ENCODE peak calls at places on chromosomes 4 and X, in six cellular contexts. I, T, N, M, A and G are unnamed samples.

GRCh38 chr4:2698951-2699505 is 57.1 kb downstream of the TNIP2 start:
- DNase-seq in I (peak), N (no peak), T (no peak), M (no peak), A (no peak), G (no peak)

GRCh38 chrX:53233536-53233935 is 8.5 kb upstream of the KDM5C start:
- DNase-seq in N (no peak), T (no peak), M (no peak), I (no peak), A (no peak), G (no peak)

GRCh38 chrX:110412971-110413726 is 54.5 kb downstream of the RTL9 start:
- DNase-seq in I (peak), A (no peak), N (peak), T (no peak), M (peak), G (peak)

GRCh38 chr4:101393256-101393655 is 45.9 kb upstream of the PPP3CA start:
- DNase-seq in N (no peak), T (peak), A (peak), I (peak), M (no peak), G (no peak)

GRCh38 chr4:58113083-58113482 is 1002.9 kb upstream of the IGFBP7 start:
- DNase-seq in A (no peak), M (no peak), T (no peak), N (no peak), I (no peak), G (no peak)

GRCh38 chr4:146763560-146763959 is 124.9 kb downstream of the POU4F2 start:
- DNase-seq in I (no peak), T (no peak), A (no peak), N (no peak), M (no peak), G (no peak)

GRCh38 chr4:53076335-53076958 is 214.3 kb downstream of the RASL11B start:
- DNase-seq in N (no peak), A (no peak), T (no peak), I (no peak), M (no peak), G (no peak)

GRCh38 chr4:77349796-77350195 is 192.8 kb downstream of the CCNG2 start:
- DNase-seq in N (no peak), T (no peak), M (no peak), A (no peak), I (no peak), G (no peak)

GRCh38 chr4:108398836-108399235 is 221.5 kb upstream of the RPL34 start:
- DNase-seq in A (no peak), N (no peak), M (no peak), T (no peak), I (no peak), G (no peak)

GRCh38 chrX:115177941-115178340 is 11.3 kb upstream of the RBMXL3 start:
- DNase-seq in I (no peak), A (no peak), N (no peak), T (no peak), M (peak), G (no peak)

GRCh38 chrX:117936162-117936561 is 180.4 kb downstream of the KLHL13 start:
- DNase-seq in A (no peak), I (no peak), T (no peak), N (no peak), M (no peak), G (no peak)

GRCh38 chr4:153620352-153620751 is 63.7 kb upstream of the TLR2 start:
- DNase-seq in M (no peak), T (peak), I (no peak), N (no peak), A (peak), G (no peak)

GRCh38 chrX:17377047-17377692 is 2.2 kb downstream of the NHS start:
- DNase-seq in A (no peak), M (peak), I (peak), N (peak), T (no peak), G (peak)

GRCh38 chr4:26839534-26839951 is 21.1 kb upstream of the STIM2 start:
- DNase-seq in M (peak), T (peak), N (no peak), A (peak), I (no peak), G (no peak)

GRCh38 chr4:88573995-88574394 is 18.3 kb upstream of the HERC3 start:
- DNase-seq in T (no peak), I (no peak), M (peak), A (no peak), N (no peak), G (no peak)
- TF ChIP-seq CTCF in T (peak), I (no peak), M (peak), A (peak), N (peak), G (peak)

GRCh38 chr4:80362578-80363181 is 27.1 kb downstream of the CFAP299 start:
- DNase-seq in I (no peak), N (peak), M (peak), T (no peak), A (peak), G (peak)

GRCh38 chr4:80370635-80371034 is 35.1 kb downstream of the CFAP299 start:
- DNase-seq in I (no peak), A (no peak), N (no peak), M (no peak), T (no peak), G (no peak)

GRCh38 chr4:80371046-80371445 is 35.5 kb downstream of the CFAP299 start:
- DNase-seq in M (no peak), I (no peak), N (no peak), T (no peak), A (no peak), G (no peak)

GRCh38 chr4:80365928-80366327 is 30.4 kb downstream of the CFAP299 start:
- DNase-seq in T (no peak), N (peak), M (peak), I (no peak), A (peak), G (peak)

DNA sequence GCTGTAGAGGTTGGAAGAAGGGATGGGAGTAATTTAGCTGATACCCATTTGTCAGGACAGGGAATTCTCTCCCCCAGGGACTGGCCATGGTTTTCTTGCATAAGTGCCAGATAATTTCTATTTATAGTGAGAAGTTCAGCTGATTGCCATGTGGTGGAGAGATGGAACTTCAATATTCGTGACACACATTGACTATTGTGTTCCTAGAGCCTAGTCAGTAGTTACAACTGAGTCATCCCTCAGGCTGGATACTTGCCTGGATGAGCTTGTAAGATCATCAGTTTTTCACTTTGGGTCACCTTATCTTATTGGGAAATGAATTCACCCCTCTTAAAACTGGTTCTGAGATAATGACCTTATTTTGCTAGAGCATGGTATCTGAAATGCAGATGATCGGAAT is 32.2 kb downstream of the CFAP299 start:
- DNase-seq in A (peak), N (no peak), I (no peak), M (no peak), T (no peak), G (no peak)
- TF ChIP-seq CTCF in A (no peak), N (no peak), I (no peak), M (no peak), T (no peak), G (no peak)

GRCh38 chr4:92064574-92064973 is 239.2 kb upstream of the GRID2 start:
- DNase-seq in M (no peak), I (no peak), A (no peak), T (no peak), N (no peak), G (no peak)

GRCh38 chr4:92059615-92060014 is 244.2 kb upstream of the GRID2 start:
- DNase-seq in M (no peak), T (no peak), A (no peak), I (no peak), N (no peak), G (no peak)

DNA sequence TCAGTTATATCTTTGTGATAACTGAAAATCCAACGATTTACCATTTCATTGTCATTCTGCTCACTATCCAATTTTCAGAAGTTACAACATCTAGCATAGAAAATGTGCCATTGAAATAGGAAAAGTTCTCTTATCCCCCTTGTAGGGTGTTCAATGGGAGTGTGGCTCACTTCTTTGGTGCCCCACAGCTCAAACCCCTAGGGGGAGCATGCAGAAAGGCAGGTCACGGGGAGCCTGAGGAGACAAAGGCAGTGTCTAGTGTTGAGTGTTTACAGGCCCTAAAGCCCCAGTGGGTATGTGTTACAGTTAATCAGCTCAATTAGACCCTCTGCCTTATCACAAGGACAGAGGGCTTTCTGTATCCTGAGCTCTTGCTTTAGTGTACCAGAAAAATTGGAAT is 243.4 kb upstream of the GRID2 start:
- DNase-seq in I (no peak), M (no peak), A (no peak), T (no peak), N (no peak), G (no peak)
- TF ChIP-seq CTCF in I (no peak), M (no peak), A (no peak), T (no peak), N (no peak), G (no peak)

GRCh38 chr4:183407128-183407585 is 37.3 kb upstream of the CDKN2AIP start:
- DNase-seq in I (peak), M (peak), T (no peak), A (no peak), N (peak), G (peak)
- TF ChIP-seq CTCF in I (peak), M (peak), T (peak), A (peak), N (peak), G (peak)

DNA sequence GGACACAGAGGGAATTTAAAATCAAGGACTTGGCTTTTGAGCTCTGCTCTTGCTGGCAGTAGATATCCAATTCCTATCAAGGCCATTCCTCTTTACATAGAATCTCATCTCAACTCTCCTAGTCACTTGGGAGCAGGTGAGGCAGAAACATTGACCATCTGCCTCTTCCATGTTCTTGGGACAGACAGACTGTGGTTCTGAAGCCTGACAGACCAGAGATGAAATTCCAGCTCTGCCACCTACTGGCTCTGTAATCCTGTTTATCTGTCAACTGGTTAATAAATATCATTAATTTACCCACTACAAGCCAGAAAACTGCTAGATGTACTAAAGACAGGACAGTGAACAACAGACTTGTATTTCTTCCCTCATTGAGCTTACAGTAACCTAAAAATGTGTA is 300.8 kb downstream of the ADGRL3 start:
- DNase-seq in M (peak), I (no peak), T (no peak), N (no peak), A (no peak), G (no peak)
- TF ChIP-seq CTCF in M (peak), I (peak), T (no peak), N (no peak), A (no peak), G (no peak)

DNA sequence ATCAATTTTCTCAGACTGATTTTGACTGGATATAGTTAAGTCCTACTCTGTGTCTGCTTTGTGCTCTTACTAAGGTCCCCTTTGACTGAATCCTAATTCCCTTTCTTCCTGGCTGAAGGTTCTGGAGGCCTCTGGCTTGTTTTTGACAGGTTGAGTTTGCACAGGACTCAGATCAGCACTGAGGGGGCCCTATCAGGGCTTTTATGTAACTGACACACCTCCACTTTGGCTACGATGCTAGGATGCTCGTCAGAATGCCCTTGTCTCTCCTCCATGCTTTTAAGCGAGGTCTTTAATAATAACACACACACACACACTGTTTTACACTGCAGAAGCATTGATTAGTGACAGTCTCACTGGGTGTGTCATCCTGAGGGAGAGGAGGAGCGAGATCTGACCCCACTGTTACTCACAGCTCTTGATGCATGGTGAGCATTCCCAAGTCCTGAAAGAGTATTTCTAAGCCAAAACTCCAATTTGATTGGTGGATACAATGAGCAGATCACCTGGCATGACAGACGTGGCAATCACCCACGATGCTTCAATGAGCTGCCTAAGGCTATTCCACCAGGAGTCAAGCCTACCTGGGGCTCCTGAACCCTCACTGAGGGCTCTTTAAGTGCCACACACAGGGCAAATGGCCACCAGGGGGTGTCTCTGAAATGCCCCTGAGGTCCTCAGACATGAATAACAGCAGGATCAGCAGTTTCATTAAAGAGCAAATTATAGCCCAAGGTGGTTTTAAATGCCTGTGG is 130.4 kb upstream of the CPEB2 start:
- DNase-seq in I (peak), N (no peak), A (no peak), M (no peak), T (no peak), G (peak)
- TF ChIP-seq CTCF in I (peak), N (peak), A (no peak), M (peak), T (peak), G (peak)

GRCh38 chr4:20490734-20491133 is 209.5 kb upstream of the PACRGL start:
- DNase-seq in I (no peak), N (no peak), T (no peak), A (no peak), M (no peak), G (no peak)
- TF ChIP-seq CTCF in I (no peak), N (no peak), T (no peak), A (no peak), M (no peak), G (no peak)